ENCODE peak calls at places on chromosomes 7 and 10, in four cellular contexts. H, B, Y and R are unnamed samples.

GRCh38 chr7:81645435-81645834 is 124.4 kb downstream of the HGF start:
- DNase-seq in H (no peak), B (no peak), Y (no peak), R (no peak)

GRCh38 chr7:155763721-155764431 is 48.4 kb downstream of the SHH start:
- DNase-seq in H (peak), B (no peak), Y (no peak), R (no peak)

GRCh38 chr7:46970131-46970430 is 611.8 kb downstream of the TNS3 start:
- DNase-seq in H (no peak), B (no peak), Y (no peak), R (no peak)

GRCh38 chr7:157022681-157023588 is 12.5 kb upstream of the MNX1 start:
- DNase-seq in H (no peak), B (no peak), Y (no peak), R (no peak)

GRCh38 chr10:96509017-96509641 is 4.6 kb downstream of the TLL2 start:
- DNase-seq in H (no peak), B (no peak), Y (no peak), R (no peak)

GRCh38 chr10:5498791-5499492 is 428 bp downstream of the CALML5 start:
- DNase-seq in H (no peak), B (no peak), Y (no peak), R (peak)

GRCh38 chr10:86553213-86553612 is 31.6 kb upstream of the WAPL start:
- DNase-seq in H (no peak), B (no peak), Y (no peak), R (no peak)

GRCh38 chr10:108782411-108782810 is 1140.9 kb downstream of the XPNPEP1 start:
- DNase-seq in H (no peak), B (no peak), Y (no peak), R (no peak)

GRCh38 chr10:1715821-1716220 is 21.5 kb downstream of the ADARB2 start:
- DNase-seq in H (no peak), B (no peak), Y (no peak), R (peak)

GRCh38 chr10:24324651-24325050 is 115.7 kb downstream of the KIAA1217 start:
- DNase-seq in H (no peak), B (no peak), Y (peak), R (no peak)

GRCh38 chr7:90552521-90552920 is 43.6 kb upstream of the CDK14 start:
- DNase-seq in H (no peak), B (no peak), Y (peak), R (no peak)

GRCh38 chr10:114073787-114074186 is 30.1 kb downstream of the ADRB1 start:
- DNase-seq in H (no peak), B (no peak), Y (no peak), R (no peak)

GRCh38 chr10:49512121-49512809 is 26.7 kb downstream of the ERCC6 start:
- DNase-seq in H (no peak), B (no peak), Y (peak), R (no peak)

GRCh38 chr10:70174058-70174741 is 3.9 kb upstream of the SAR1A start:
- DNase-seq in H (no peak), B (no peak), Y (no peak), R (no peak)

GRCh38 chr10:27637601-27638000 is 108.0 kb downstream of the MKX start:
- DNase-seq in H (no peak), B (no peak), Y (no peak), R (no peak)

GRCh38 chr10:13629116-13629515 is 42.4 kb downstream of the PRPF18 start:
- DNase-seq in H (no peak), B (no peak), Y (no peak), R (no peak)

GRCh38 chr10:68235111-68235510 is 3.2 kb upstream of the ATOH7 start:
- DNase-seq in H (no peak), B (no peak), Y (no peak), R (no peak)

GRCh38 chr10:104209575-104210198 is 22.5 kb downstream of the CFAP43 start:
- DNase-seq in H (no peak), B (peak), Y (peak), R (no peak)

GRCh38 chr7:1279041-1279440 is 46.4 kb downstream of the UNCX start:
- DNase-seq in H (no peak), B (no peak), Y (no peak), R (no peak)

GRCh38 chr10:9858816-9859215 is 1158.9 kb upstream of the CELF2 start:
- DNase-seq in H (no peak), B (no peak), Y (peak), R (no peak)

GRCh38 chr10:128992770-128993169 is 474.3 kb upstream of the MGMT start:
- DNase-seq in H (no peak), B (no peak), Y (no peak), R (no peak)

GRCh38 chr7:112420236-112420945 is 29.9 kb upstream of the IFRD1 start:
- DNase-seq in H (no peak), B (peak), Y (no peak), R (no peak)

GRCh38 chr10:87952612-87953011 is 89.2 kb downstream of the PTEN start:
- DNase-seq in H (no peak), B (no peak), Y (no peak), R (no peak)

GRCh38 chr10:50279489-50279888 is 28.2 kb upstream of the ASAH2 start:
- DNase-seq in H (no peak), B (peak), Y (no peak), R (no peak)

GRCh38 chr7:106036004-106036403 is 72.9 kb downstream of the CDHR3 start:
- DNase-seq in H (no peak), B (no peak), Y (no peak), R (no peak)

GRCh38 chr7:129748710-129749109 is 137.2 kb downstream of the NRF1 start:
- DNase-seq in H (no peak), B (no peak), Y (peak), R (no peak)
- H3K27ac ChIP-seq in H (no peak), B (no peak), Y (no peak), R (no peak)

DNA sequence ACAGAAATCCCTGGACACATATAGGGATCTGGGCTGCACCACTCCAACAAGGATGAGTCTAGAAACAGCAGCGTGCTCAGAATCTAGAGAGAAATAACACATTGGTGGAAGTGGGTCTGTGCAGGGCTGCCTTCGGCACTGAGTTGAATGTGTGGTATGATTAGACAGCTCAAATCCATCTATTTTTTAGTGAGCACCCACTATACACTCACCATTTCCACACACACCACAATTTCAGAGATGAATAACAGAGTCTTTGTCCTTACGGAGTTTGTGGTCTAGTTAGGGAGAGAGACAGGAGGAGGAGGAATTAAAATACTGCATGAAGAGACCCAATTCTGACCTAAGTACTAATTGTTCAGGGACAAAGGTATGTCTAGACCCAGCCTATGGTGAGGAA is 44.2 kb downstream of the JAZF1 start:
- DNase-seq in H (no peak), B (no peak), Y (no peak), R (no peak)
- H3K27ac ChIP-seq in H (no peak), B (no peak), Y (no peak), R (no peak)

DNA sequence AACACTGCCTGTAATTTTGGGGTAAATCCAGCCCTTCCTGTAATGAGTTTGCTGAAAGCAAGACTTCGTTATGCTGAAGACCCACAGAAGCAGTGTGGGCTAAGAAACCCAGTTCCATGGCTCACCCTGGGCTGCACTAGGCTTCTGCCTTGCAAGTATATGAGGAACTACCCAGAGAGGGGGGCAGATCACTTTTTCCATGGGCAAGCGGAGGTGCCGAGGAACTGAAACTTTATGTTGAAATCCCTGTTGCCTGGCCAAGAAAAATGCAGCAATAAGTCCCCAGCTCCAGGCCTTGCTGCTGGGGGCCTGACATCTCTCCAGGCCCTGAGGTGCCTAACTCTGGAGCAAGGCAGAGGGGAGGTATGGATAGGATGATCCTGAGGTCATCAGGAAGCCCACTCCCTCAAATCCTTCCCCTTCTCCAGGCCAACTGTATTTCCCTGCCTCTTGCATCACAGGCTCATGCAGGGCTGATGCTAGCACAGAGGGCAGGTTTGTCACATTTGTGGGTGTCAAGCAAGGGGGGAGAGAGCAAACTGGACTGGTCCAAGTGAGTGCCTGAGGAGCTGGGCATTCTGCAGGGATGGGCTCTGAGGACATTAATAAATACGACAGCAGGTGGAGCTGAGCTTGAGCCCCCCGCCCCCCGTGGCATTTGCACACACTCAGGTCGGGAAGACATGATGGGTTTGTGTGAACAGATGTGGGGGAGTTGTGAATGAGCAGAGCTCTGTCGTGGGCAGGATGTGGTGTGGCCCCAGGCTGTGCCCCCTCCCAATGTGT is 8.7 kb downstream of the RASSF4 start:
- DNase-seq in H (no peak), B (no peak), Y (peak), R (peak)
- H3K27ac ChIP-seq in H (peak), B (no peak), Y (no peak), R (peak)

GRCh38 chr10:4131407-4132215 is 346.6 kb upstream of the KLF6 start:
- DNase-seq in H (peak), B (no peak), Y (peak), R (no peak)
- H3K27ac ChIP-seq in H (peak), B (no peak), Y (peak), R (peak)